ENCODE peak calls at places on chromosome 11, in six cellular contexts. One of them, this sample, is unnamed.

GRCh38 chr11:133306019-133306418 is 226.3 kb downstream of the OPCML start:
- DNase-seq in A549: no peak
- DNase-seq in WTC11: peak
- DNase-seq in NB4: peak
- DNase-seq in endothelial cell of umbilical vein: no peak
- DNase-seq in H1: no peak
- DNase-seq in this sample: no peak

GRCh38 chr11:117134431-117134830 is 9.7 kb upstream of the PAFAH1B2 start:
- DNase-seq in NB4: no peak
- DNase-seq in endothelial cell of umbilical vein: no peak
- DNase-seq in WTC11: no peak
- DNase-seq in H1: no peak
- DNase-seq in A549: no peak
- DNase-seq in this sample: no peak

GRCh38 chr11:122756417-122756816 is 81.9 kb upstream of the CRTAM start:
- DNase-seq in A549: no peak
- DNase-seq in NB4: peak
- DNase-seq in WTC11: no peak
- DNase-seq in H1: no peak
- DNase-seq in endothelial cell of umbilical vein: no peak
- DNase-seq in this sample: no peak

GRCh38 chr11:75582935-75583709 is 21.1 kb downstream of the SERPINH1 start:
- DNase-seq in WTC11: peak
- DNase-seq in NB4: peak
- DNase-seq in A549: peak
- DNase-seq in H1: peak
- DNase-seq in endothelial cell of umbilical vein: peak
- DNase-seq in this sample: peak

GRCh38 chr11:76604081-76604601 is 66.4 kb downstream of the LRRC32 start:
- DNase-seq in endothelial cell of umbilical vein: no peak
- DNase-seq in NB4: no peak
- DNase-seq in H1: peak
- DNase-seq in WTC11: no peak
- DNase-seq in A549: no peak
- DNase-seq in this sample: peak

GRCh38 chr11:122711831-122712378 is 56.4 kb downstream of the UBASH3B start:
- DNase-seq in WTC11: no peak
- DNase-seq in A549: no peak
- DNase-seq in endothelial cell of umbilical vein: peak
- DNase-seq in H1: no peak
- DNase-seq in NB4: peak
- DNase-seq in this sample: peak

GRCh38 chr11:12846766-12847615 is 162.1 kb upstream of the RASSF10 start:
- DNase-seq in H1: no peak
- DNase-seq in WTC11: no peak
- DNase-seq in endothelial cell of umbilical vein: peak
- DNase-seq in A549: no peak
- DNase-seq in NB4: no peak
- DNase-seq in this sample: no peak

GRCh38 chr11:10625281-10625981 is 57.0 kb upstream of the LYVE1 start:
- DNase-seq in NB4: no peak
- DNase-seq in H1: peak
- DNase-seq in endothelial cell of umbilical vein: peak
- DNase-seq in A549: no peak
- DNase-seq in WTC11: no peak
- DNase-seq in this sample: no peak

GRCh38 chr11:95330332-95330731 is 99.3 kb upstream of the SESN3 start:
- DNase-seq in endothelial cell of umbilical vein: no peak
- DNase-seq in A549: no peak
- DNase-seq in WTC11: no peak
- DNase-seq in H1: no peak
- DNase-seq in NB4: no peak
- DNase-seq in this sample: no peak

GRCh38 chr11:16739326-16739875 is 954 bp downstream of the C11orf58 start:
- DNase-seq in A549: peak
- DNase-seq in WTC11: no peak
- DNase-seq in H1: no peak
- DNase-seq in NB4: peak
- DNase-seq in endothelial cell of umbilical vein: peak
- DNase-seq in this sample: peak

GRCh38 chr11:87083029-87083428 is 45.3 kb downstream of the TMEM135 start:
- DNase-seq in NB4: no peak
- DNase-seq in A549: no peak
- DNase-seq in WTC11: no peak
- DNase-seq in H1: no peak
- DNase-seq in endothelial cell of umbilical vein: no peak
- DNase-seq in this sample: no peak

GRCh38 chr11:22792497-22792896 is 37.1 kb downstream of the SVIP start:
- DNase-seq in H1: no peak
- DNase-seq in NB4: peak
- DNase-seq in WTC11: no peak
- DNase-seq in endothelial cell of umbilical vein: peak
- DNase-seq in A549: peak
- DNase-seq in this sample: no peak

GRCh38 chr11:9138612-9139579 is 47.5 kb upstream of the SCUBE2 start:
- DNase-seq in endothelial cell of umbilical vein: peak
- DNase-seq in NB4: no peak
- DNase-seq in A549: peak
- DNase-seq in H1: peak
- DNase-seq in WTC11: no peak
- DNase-seq in this sample: no peak

GRCh38 chr11:113173023-113173594 is 141.3 kb upstream of the TTC12 start:
- DNase-seq in endothelial cell of umbilical vein: no peak
- DNase-seq in A549: no peak
- DNase-seq in WTC11: no peak
- DNase-seq in H1: no peak
- DNase-seq in NB4: no peak
- DNase-seq in this sample: peak

GRCh38 chr11:3614742-3615171 is 27.0 kb downstream of the ART5 start:
- DNase-seq in endothelial cell of umbilical vein: no peak
- DNase-seq in NB4: peak
- DNase-seq in A549: no peak
- DNase-seq in WTC11: no peak
- DNase-seq in H1: no peak
- DNase-seq in this sample: no peak

GRCh38 chr11:130583866-130584265 is 135.4 kb downstream of the ADAMTS15 start:
- DNase-seq in A549: no peak
- DNase-seq in WTC11: no peak
- DNase-seq in H1: no peak
- DNase-seq in NB4: no peak
- DNase-seq in endothelial cell of umbilical vein: no peak
- DNase-seq in this sample: no peak

GRCh38 chr11:114272311-114272710 is 23.9 kb upstream of the NNMT start:
- DNase-seq in H1: no peak
- DNase-seq in endothelial cell of umbilical vein: no peak
- DNase-seq in WTC11: no peak
- DNase-seq in NB4: no peak
- DNase-seq in A549: no peak
- DNase-seq in this sample: no peak

GRCh38 chr11:126432065-126432461 is 76.6 kb downstream of the ST3GAL4 start:
- DNase-seq in WTC11: no peak
- DNase-seq in NB4: no peak
- DNase-seq in endothelial cell of umbilical vein: no peak
- DNase-seq in H1: no peak
- DNase-seq in A549: no peak
- DNase-seq in this sample: no peak

GRCh38 chr11:125110996-125111340 is 458 bp downstream of the TMEM218 start:
- DNase-seq in NB4: no peak
- DNase-seq in endothelial cell of umbilical vein: no peak
- DNase-seq in WTC11: peak
- DNase-seq in A549: peak
- DNase-seq in H1: no peak
- DNase-seq in this sample: peak

GRCh38 chr11:121741316-121741715 is 288.5 kb upstream of the SORL1-AS1 start:
- DNase-seq in H1: no peak
- DNase-seq in NB4: no peak
- DNase-seq in A549: no peak
- DNase-seq in WTC11: no peak
- DNase-seq in endothelial cell of umbilical vein: no peak
- DNase-seq in this sample: peak

GRCh38 chr11:75721852-75722668 is 4.4 kb downstream of the MOGAT2 start:
- DNase-seq in endothelial cell of umbilical vein: no peak
- DNase-seq in H1: no peak
- DNase-seq in A549: no peak
- DNase-seq in NB4: no peak
- DNase-seq in WTC11: no peak
- DNase-seq in this sample: no peak

DNA sequence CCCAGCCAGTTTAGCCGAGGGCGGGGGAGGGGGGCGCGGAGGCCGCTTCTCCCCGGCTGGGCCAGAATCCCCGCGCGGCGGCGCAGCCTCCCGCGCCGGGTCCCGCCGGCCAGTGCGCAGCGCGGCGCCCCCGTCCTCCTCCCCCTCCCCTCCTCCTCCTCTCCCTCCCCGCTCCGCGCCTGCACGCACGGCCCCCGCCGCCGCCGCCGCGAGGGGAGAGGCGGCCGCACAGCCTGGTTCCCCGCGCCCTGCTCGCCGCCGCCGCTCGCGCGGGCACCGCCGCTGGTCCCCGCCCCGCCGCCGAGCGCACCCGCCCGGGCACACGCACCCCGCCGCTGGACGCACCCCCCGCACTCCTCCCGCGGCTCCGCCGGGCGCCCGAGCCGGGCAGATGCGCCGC is at the start of gene FLRT1:
- DNase-seq in A549: no peak
- DNase-seq in WTC11: no peak
- DNase-seq in NB4: peak
- DNase-seq in H1: no peak
- DNase-seq in endothelial cell of umbilical vein: no peak
- DNase-seq in this sample: peak
- TF ChIP-seq MAX in A549: no peak
- TF ChIP-seq MAX in WTC11: no peak
- TF ChIP-seq MAX in NB4: no peak
- TF ChIP-seq MAX in H1: no peak
- TF ChIP-seq MAX in endothelial cell of umbilical vein: no peak
- TF ChIP-seq MAX in this sample: no peak

GRCh38 chr11:19676508-19677379 is 35.9 kb upstream of the NAV2 start:
- DNase-seq in A549: no peak
- DNase-seq in NB4: peak
- DNase-seq in H1: no peak
- DNase-seq in WTC11: no peak
- DNase-seq in endothelial cell of umbilical vein: peak
- DNase-seq in this sample: no peak

GRCh38 chr11:19673924-19674390 is 38.7 kb upstream of the NAV2 start:
- DNase-seq in endothelial cell of umbilical vein: peak
- DNase-seq in A549: no peak
- DNase-seq in H1: peak
- DNase-seq in NB4: peak
- DNase-seq in WTC11: no peak
- DNase-seq in this sample: no peak

GRCh38 chr11:19674420-19674819 is 38.2 kb upstream of the NAV2 start:
- DNase-seq in A549: no peak
- DNase-seq in H1: no peak
- DNase-seq in WTC11: no peak
- DNase-seq in NB4: no peak
- DNase-seq in endothelial cell of umbilical vein: no peak
- DNase-seq in this sample: no peak

GRCh38 chr11:19674831-19675230 is 37.8 kb upstream of the NAV2 start:
- DNase-seq in NB4: peak
- DNase-seq in WTC11: no peak
- DNase-seq in H1: no peak
- DNase-seq in endothelial cell of umbilical vein: no peak
- DNase-seq in A549: no peak
- DNase-seq in this sample: no peak

DNA sequence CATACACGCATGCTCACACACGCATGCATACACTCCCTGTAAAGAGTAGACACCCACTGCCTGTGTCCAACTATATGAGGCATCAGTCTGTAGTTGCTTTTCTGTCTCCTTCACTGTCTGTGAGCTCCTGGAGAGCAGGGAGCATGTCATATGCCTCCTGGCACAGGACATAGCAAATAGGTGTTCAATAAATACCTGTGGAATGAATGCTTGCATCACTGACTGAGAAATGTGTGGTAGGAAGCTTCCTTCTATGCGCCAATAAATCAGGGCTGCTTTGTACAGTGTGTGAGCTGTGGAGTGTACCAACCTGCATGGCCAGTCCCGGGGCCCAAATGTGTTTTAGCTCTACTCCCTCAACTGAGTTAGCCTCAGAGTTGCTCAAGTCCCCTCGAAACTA is 37.2 kb upstream of the NAV2 start:
- DNase-seq in H1: no peak
- DNase-seq in A549: no peak
- DNase-seq in WTC11: no peak
- DNase-seq in endothelial cell of umbilical vein: no peak
- DNase-seq in NB4: no peak
- DNase-seq in this sample: no peak
- TF ChIP-seq MAX in H1: no peak
- TF ChIP-seq MAX in A549: no peak
- TF ChIP-seq MAX in WTC11: no peak
- TF ChIP-seq MAX in endothelial cell of umbilical vein: no peak
- TF ChIP-seq MAX in NB4: no peak
- TF ChIP-seq MAX in this sample: no peak

DNA sequence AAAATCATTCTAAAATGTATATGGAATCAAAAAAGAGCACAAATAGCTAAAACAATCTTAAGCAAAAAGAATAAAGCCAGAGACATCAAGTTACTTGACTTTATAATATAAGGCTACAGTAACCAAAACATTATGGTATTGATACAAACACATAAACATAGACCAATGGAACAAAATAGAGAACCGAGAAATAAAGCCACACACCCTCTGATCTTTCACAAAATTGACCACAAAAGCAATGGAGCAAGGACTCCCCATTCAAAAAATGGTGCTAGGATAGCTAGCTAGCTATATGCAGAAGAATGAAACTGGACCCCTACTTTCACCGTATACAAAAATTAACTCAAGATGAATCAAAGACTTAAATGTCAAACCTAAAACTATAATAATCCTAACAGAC is 43.2 kb downstream of the GLYATL2 start:
- DNase-seq in WTC11: no peak
- DNase-seq in NB4: no peak
- DNase-seq in endothelial cell of umbilical vein: no peak
- DNase-seq in H1: no peak
- DNase-seq in A549: no peak
- DNase-seq in this sample: no peak
- TF ChIP-seq MAX in WTC11: no peak
- TF ChIP-seq MAX in NB4: no peak
- TF ChIP-seq MAX in endothelial cell of umbilical vein: no peak
- TF ChIP-seq MAX in H1: no peak
- TF ChIP-seq MAX in A549: no peak
- TF ChIP-seq MAX in this sample: no peak

DNA sequence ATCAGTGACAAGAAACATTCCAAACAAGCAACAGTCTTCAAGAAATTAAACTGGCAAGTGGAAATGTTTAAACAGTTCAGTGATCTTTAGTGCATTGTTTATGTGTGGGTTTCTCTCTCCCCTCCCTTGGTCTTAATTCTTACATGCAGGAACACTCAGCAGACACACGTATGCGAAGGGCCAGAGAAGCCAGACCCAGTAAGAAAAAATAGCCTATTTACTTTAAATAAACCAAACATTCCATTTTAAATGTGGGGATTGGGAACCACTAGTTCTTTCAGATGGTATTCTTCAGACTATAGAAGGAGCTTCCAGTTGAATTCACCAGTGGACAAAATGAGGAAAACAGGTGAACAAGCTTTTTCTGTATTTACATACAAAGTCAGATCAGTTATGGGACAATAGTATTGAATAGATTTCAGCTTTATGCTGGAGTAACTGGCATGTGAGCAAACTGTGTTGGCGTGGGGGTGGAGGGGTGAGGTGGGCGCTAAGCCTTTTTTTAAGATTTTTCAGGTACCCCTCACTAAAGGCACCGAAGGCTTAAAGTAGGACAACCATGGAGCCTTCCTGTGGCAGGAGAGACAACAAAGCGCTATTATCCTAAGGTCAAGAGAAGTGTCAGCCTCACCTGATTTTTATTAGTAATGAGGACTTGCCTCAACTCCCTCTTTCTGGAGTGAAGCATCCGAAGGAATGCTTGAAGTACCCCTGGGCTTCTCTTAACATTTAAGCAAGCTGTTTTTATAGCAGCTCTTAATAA is 6.0 kb downstream of the MALAT1 start:
- DNase-seq in NB4: peak
- DNase-seq in WTC11: no peak
- DNase-seq in A549: peak
- DNase-seq in endothelial cell of umbilical vein: peak
- DNase-seq in H1: no peak
- DNase-seq in this sample: no peak
- TF ChIP-seq MAX in NB4: no peak
- TF ChIP-seq MAX in WTC11: no peak
- TF ChIP-seq MAX in A549: peak
- TF ChIP-seq MAX in endothelial cell of umbilical vein: no peak
- TF ChIP-seq MAX in H1: no peak
- TF ChIP-seq MAX in this sample: no peak